ENCODE peak calls at places on chromosomes 16 and 17, in five cellular contexts. One of them, this sample, is unnamed.

GRCh38 chr17:5329784-5330557 is 47.9 kb downstream of the RABEP1 start:
- DNase-seq in GF-D8: no peak
- DNase-seq in MV-4-11: no peak
- DNase-seq in GM10248: peak
- DNase-seq in skeletal muscle cell: no peak
- DNase-seq in this sample: no peak

GRCh38 chr17:46949291-46950174 is 26.6 kb downstream of the GOSR2 start:
- DNase-seq in GM10248: peak
- DNase-seq in skeletal muscle cell: no peak
- DNase-seq in MV-4-11: no peak
- DNase-seq in GF-D8: no peak
- DNase-seq in this sample: no peak

GRCh38 chr17:5584383-5584951 is at the start of gene NLRP1:
- DNase-seq in skeletal muscle cell: peak
- DNase-seq in GF-D8: peak
- DNase-seq in GM10248: peak
- DNase-seq in MV-4-11: peak
- DNase-seq in this sample: peak

GRCh38 chr17:16872836-16873653 is 98.9 kb downstream of the TNFRSF13B start:
- DNase-seq in GF-D8: no peak
- DNase-seq in skeletal muscle cell: no peak
- DNase-seq in MV-4-11: peak
- DNase-seq in GM10248: peak
- DNase-seq in this sample: no peak

GRCh38 chr16:31357324-31358156 is 2.6 kb downstream of the ITGAX start:
- DNase-seq in MV-4-11: peak
- DNase-seq in GM10248: peak
- DNase-seq in GF-D8: no peak
- DNase-seq in skeletal muscle cell: no peak
- DNase-seq in this sample: no peak

GRCh38 chr17:17811381-17812210 is 25.2 kb downstream of the SREBF1 start:
- DNase-seq in MV-4-11: no peak
- DNase-seq in GF-D8: no peak
- DNase-seq in skeletal muscle cell: no peak
- DNase-seq in GM10248: no peak
- DNase-seq in this sample: no peak

GRCh38 chr16:4654387-4654901 is 29.8 kb downstream of the MGRN1 start:
- DNase-seq in MV-4-11: no peak
- DNase-seq in GF-D8: no peak
- DNase-seq in skeletal muscle cell: no peak
- DNase-seq in GM10248: no peak
- DNase-seq in this sample: no peak

GRCh38 chr17:32822996-32823395 is 53.9 kb downstream of the MYO1D start:
- DNase-seq in skeletal muscle cell: no peak
- DNase-seq in GF-D8: no peak
- DNase-seq in MV-4-11: no peak
- DNase-seq in GM10248: no peak
- DNase-seq in this sample: no peak

GRCh38 chr16:25988089-25988488 is 296.3 kb downstream of the HS3ST4 start:
- DNase-seq in skeletal muscle cell: no peak
- DNase-seq in GF-D8: no peak
- DNase-seq in GM10248: no peak
- DNase-seq in MV-4-11: no peak
- DNase-seq in this sample: no peak

GRCh38 chr16:1723450-1724147 is 17.6 kb downstream of the MAPK8IP3 start:
- DNase-seq in skeletal muscle cell: no peak
- DNase-seq in MV-4-11: peak
- DNase-seq in GM10248: peak
- DNase-seq in GF-D8: no peak
- DNase-seq in this sample: no peak

GRCh38 chr16:48831081-48831722 is 221.2 kb upstream of the N4BP1 start:
- DNase-seq in skeletal muscle cell: no peak
- DNase-seq in MV-4-11: no peak
- DNase-seq in GM10248: no peak
- DNase-seq in GF-D8: no peak
- DNase-seq in this sample: no peak

GRCh38 chr17:47896672-47897490 is 845 bp downstream of the SP2 start:
- DNase-seq in GM10248: no peak
- DNase-seq in MV-4-11: no peak
- DNase-seq in GF-D8: no peak
- DNase-seq in skeletal muscle cell: no peak
- DNase-seq in this sample: no peak

GRCh38 chr16:75372236-75372856 is 61.0 kb downstream of the CFDP1 start:
- DNase-seq in MV-4-11: no peak
- DNase-seq in GM10248: no peak
- DNase-seq in GF-D8: no peak
- DNase-seq in skeletal muscle cell: peak
- DNase-seq in this sample: no peak

GRCh38 chr16:29770250-29770929 is 7.7 kb upstream of the ZG16 start:
- DNase-seq in GF-D8: no peak
- DNase-seq in GM10248: no peak
- DNase-seq in MV-4-11: no peak
- DNase-seq in skeletal muscle cell: no peak
- DNase-seq in this sample: no peak

GRCh38 chr16:50771366-50771765 is 29.5 kb downstream of the CYLD start:
- DNase-seq in GF-D8: no peak
- DNase-seq in skeletal muscle cell: peak
- DNase-seq in GM10248: no peak
- DNase-seq in MV-4-11: no peak
- DNase-seq in this sample: peak

GRCh38 chr16:969508-970378 is 1.0 kb downstream of the LMF1 start:
- DNase-seq in MV-4-11: no peak
- DNase-seq in skeletal muscle cell: no peak
- DNase-seq in GM10248: no peak
- DNase-seq in GF-D8: no peak
- DNase-seq in this sample: no peak

GRCh38 chr16:55256412-55257016 is 67.5 kb upstream of the IRX6 start:
- DNase-seq in MV-4-11: no peak
- DNase-seq in GM10248: no peak
- DNase-seq in skeletal muscle cell: no peak
- DNase-seq in GF-D8: no peak
- DNase-seq in this sample: no peak

GRCh38 chr17:45311762-45312476 is 4.9 kb downstream of the MAP3K14 start:
- DNase-seq in GF-D8: no peak
- DNase-seq in skeletal muscle cell: no peak
- DNase-seq in MV-4-11: peak
- DNase-seq in GM10248: peak
- DNase-seq in this sample: no peak

GRCh38 chr17:66508896-66509843 is 206.8 kb downstream of the PRKCA start:
- DNase-seq in GM10248: no peak
- DNase-seq in MV-4-11: peak
- DNase-seq in GF-D8: no peak
- DNase-seq in skeletal muscle cell: peak
- DNase-seq in this sample: peak

GRCh38 chr17:82065193-82065637 is 389 bp downstream of the DUS1L start:
- DNase-seq in GF-D8: no peak
- DNase-seq in MV-4-11: no peak
- DNase-seq in GM10248: no peak
- DNase-seq in skeletal muscle cell: no peak
- DNase-seq in this sample: no peak

GRCh38 chr16:8717469-8717868 is 43.1 kb downstream of the ABAT start:
- DNase-seq in MV-4-11: no peak
- DNase-seq in GM10248: no peak
- DNase-seq in skeletal muscle cell: no peak
- DNase-seq in GF-D8: no peak
- DNase-seq in this sample: no peak

GRCh38 chr16:19503461-19504075 is 18.3 kb downstream of the GDE1 start:
- DNase-seq in GF-D8: no peak
- DNase-seq in MV-4-11: no peak
- DNase-seq in skeletal muscle cell: no peak
- DNase-seq in GM10248: no peak
- DNase-seq in this sample: no peak

GRCh38 chr16:12672986-12673385 is 130.7 kb downstream of the CPPED1 start:
- DNase-seq in GF-D8: no peak
- DNase-seq in skeletal muscle cell: no peak
- DNase-seq in MV-4-11: no peak
- DNase-seq in GM10248: no peak
- DNase-seq in this sample: no peak

GRCh38 chr17:10127819-10128375 is 70.5 kb downstream of the GAS7 start:
- DNase-seq in skeletal muscle cell: peak
- DNase-seq in GM10248: no peak
- DNase-seq in MV-4-11: no peak
- DNase-seq in GF-D8: no peak
- DNase-seq in this sample: peak

GRCh38 chr17:63476857-63477470 is at the start of gene ACE:
- DNase-seq in MV-4-11: no peak
- DNase-seq in GF-D8: no peak
- DNase-seq in skeletal muscle cell: no peak
- DNase-seq in GM10248: no peak
- DNase-seq in this sample: no peak

This sample was measured in AG04449.